ENCODE peak calls at places on chromosomes 6 and 20, in eight cellular contexts. Q is left ventricle myocardium superior; Y is stimulated activated CD4-positive, alpha-beta T cell treated with anti-CD3 and anti-CD28 coated beads, Interleukin-2, amount 100 ng/mL, for 48 hours; J is ureter; H is HTR-8/SVneo; K is left kidney; G is fibroblast of lung; F is SJSA1. S is an unnamed sample.

GRCh38 chr6:16103708-16104107 is 25.2 kb upstream of the MYLIP start:
- DNase-seq in Q (no peak), Y (no peak), J (no peak), H (no peak), K (peak), G (no peak), F (no peak), S (no peak)

GRCh38 chr6:88295663-88296062 is 129.5 kb upstream of the CNR1 start:
- DNase-seq in Q (no peak), Y (no peak), J (no peak), H (no peak), K (no peak), G (no peak), F (no peak), S (no peak)

GRCh38 chr6:150412221-150412620 is 43.4 kb downstream of the IYD start:
- DNase-seq in Q (no peak), Y (no peak), J (no peak), H (no peak), K (no peak), G (peak), F (peak), S (no peak)

GRCh38 chr6:3510178-3510577 is 53.3 kb upstream of the SLC22A23 start:
- DNase-seq in Q (no peak), Y (no peak), J (no peak), H (no peak), K (no peak), G (no peak), F (no peak), S (no peak)

GRCh38 chr20:54397292-54398155 is 77.9 kb upstream of the DOK5 start:
- DNase-seq in Q (no peak), Y (no peak), J (no peak), H (no peak), K (no peak), G (peak), F (no peak), S (no peak)

GRCh38 chr6:21109421-21110178 is 484.0 kb upstream of the SOX4 start:
- DNase-seq in Q (no peak), Y (no peak), J (no peak), H (peak), K (peak), G (peak), F (peak), S (no peak)

GRCh38 chr20:16111853-16112412 is 461.3 kb downstream of the KIF16B start:
- DNase-seq in Q (no peak), Y (no peak), J (no peak), H (no peak), K (no peak), G (no peak), F (no peak), S (no peak)

GRCh38 chr6:139161817-139162284 is 27.0 kb downstream of the HECA start:
- DNase-seq in Q (no peak), Y (peak), J (no peak), H (no peak), K (peak), G (peak), F (no peak), S (no peak)

GRCh38 chr6:3376888-3377535 is 79.8 kb downstream of the SLC22A23 start:
- DNase-seq in Q (no peak), Y (no peak), J (no peak), H (no peak), K (no peak), G (no peak), F (no peak), S (no peak)

GRCh38 chr6:157228421-157229218 is 94.7 kb downstream of the TMEM242 start:
- DNase-seq in Q (no peak), Y (no peak), J (no peak), H (no peak), K (peak), G (no peak), F (no peak), S (no peak)

GRCh38 chr20:64212750-64213149 is 42.8 kb upstream of the PCMTD2 start:
- DNase-seq in Q (peak), Y (no peak), J (peak), H (no peak), K (no peak), G (peak), F (no peak), S (no peak)

GRCh38 chr6:32166411-32167061 is 2.1 kb downstream of the EGFL8 start:
- DNase-seq in Q (no peak), Y (no peak), J (no peak), H (no peak), K (peak), G (no peak), F (no peak), S (no peak)

GRCh38 chr20:24366605-24367004 is 102.8 kb upstream of the SYNDIG1 start:
- DNase-seq in Q (no peak), Y (no peak), J (no peak), H (no peak), K (no peak), G (no peak), F (no peak), S (no peak)

GRCh38 chr6:106820412-106820852 is 154.1 kb downstream of the CD24 start:
- DNase-seq in Q (no peak), Y (no peak), J (no peak), H (peak), K (peak), G (peak), F (peak), S (no peak)

GRCh38 chr6:31126416-31127175 is 6.3 kb upstream of the CDSN start:
- DNase-seq in Q (no peak), Y (no peak), J (no peak), H (no peak), K (no peak), G (no peak), F (no peak), S (no peak)

GRCh38 chr20:53735536-53736050 is 142.0 kb upstream of the ZNF217 start:
- DNase-seq in Q (no peak), Y (no peak), J (no peak), H (peak), K (peak), G (peak), F (peak), S (no peak)

GRCh38 chr20:20552076-20552475 is 160.4 kb downstream of the RALGAPA2 start:
- DNase-seq in Q (no peak), Y (no peak), J (no peak), H (no peak), K (no peak), G (no peak), F (no peak), S (no peak)

GRCh38 chr6:151639750-151640149 is 145.9 kb downstream of the CCDC170 start:
- DNase-seq in Q (no peak), Y (no peak), J (no peak), H (no peak), K (no peak), G (no peak), F (no peak), S (no peak)

GRCh38 chr20:33569290-33570094 is 79.6 kb downstream of the CBFA2T2 start:
- DNase-seq in Q (no peak), Y (no peak), J (no peak), H (no peak), K (no peak), G (no peak), F (no peak), S (no peak)

GRCh38 chr6:128168244-128168643 is 267.4 kb upstream of the THEMIS start:
- DNase-seq in Q (no peak), Y (no peak), J (no peak), H (no peak), K (no peak), G (peak), F (no peak), S (no peak)

GRCh38 chr6:92588126-92588525 is 831.2 kb downstream of the EPHA7 start:
- DNase-seq in Q (no peak), Y (no peak), J (no peak), H (no peak), K (no peak), G (peak), F (no peak), S (no peak)

GRCh38 chr6:140897349-140897748 is 1235.4 kb upstream of the GJE1 start:
- DNase-seq in Q (no peak), Y (no peak), J (no peak), H (no peak), K (no peak), G (no peak), F (no peak), S (no peak)

GRCh38 chr20:24442909-24443308 is 26.5 kb upstream of the SYNDIG1 start:
- DNase-seq in Q (no peak), Y (no peak), J (no peak), H (no peak), K (no peak), G (no peak), F (no peak), S (no peak)

GRCh38 chr6:139708342-139709199 is 334.1 kb upstream of the CITED2 start:
- DNase-seq in Q (no peak), Y (no peak), J (no peak), H (peak), K (peak), G (peak), F (peak), S (no peak)

GRCh38 chr6:163777379-163777686 is 362.8 kb downstream of the QKI start:
- DNase-seq in Q (no peak), Y (no peak), J (no peak), H (no peak), K (no peak), G (no peak), F (no peak), S (no peak)

GRCh38 chr20:19598117-19598516 is 159.9 kb upstream of the RIN2 start:
- DNase-seq in Q (no peak), Y (no peak), J (no peak), H (no peak), K (no peak), G (no peak), F (no peak), S (no peak)

GRCh38 chr20:19419420-19419819 is 207.0 kb downstream of the SLC24A3 start:
- DNase-seq in Q (no peak), Y (no peak), J (no peak), H (no peak), K (peak), G (no peak), F (no peak), S (no peak)

GRCh38 chr6:2669067-2669710 is 81.5 kb downstream of the MYLK4 start:
- DNase-seq in Q (no peak), Y (no peak), J (no peak), H (no peak), K (no peak), G (peak), F (no peak), S (no peak)

GRCh38 chr6:21279619-21280018 is 313.9 kb upstream of the SOX4 start:
- DNase-seq in Q (no peak), Y (no peak), J (no peak), H (no peak), K (no peak), G (no peak), F (no peak), S (no peak)

GRCh38 chr6:15160812-15161211 is 85.1 kb upstream of the JARID2 start:
- DNase-seq in Q (no peak), Y (no peak), J (no peak), H (no peak), K (no peak), G (peak), F (no peak), S (no peak)